ENCODE peak calls at places on chromosomes 5 and 9, in seven cellular contexts. R, A, G, L, I, J and X are unnamed samples.

GRCh38 chr9:37950561-37950960 is 46.6 kb upstream of the SLC25A51 start:
- DNase-seq in J (no peak), G (no peak), L (no peak), A (no peak), R (no peak), I (no peak), X (no peak)

GRCh38 chr9:109129470-109130197 is 9.9 kb upstream of the TMEM245 start:
- DNase-seq in I (no peak), J (no peak), L (no peak), R (no peak), G (no peak), A (no peak), X (no peak)

GRCh38 chr9:108002296-108003056 is 512.9 kb upstream of the KLF4 start:
- DNase-seq in A (peak; percentile 66), I (no peak), L (peak; percentile 36), G (peak; percentile 22), J (peak; percentile 10), R (no peak), X (peak; percentile 21)

GRCh38 chr9:123049589-123050222 is 16.2 kb downstream of the GPR21 start:
- DNase-seq in I (peak; percentile 57), J (peak; percentile 60), L (no peak), G (peak; percentile 56), R (no peak), A (peak; percentile 24), X (peak; percentile 38)

GRCh38 chr5:2272755-2273154 is 390.0 kb upstream of the IRX4 start:
- DNase-seq in J (no peak), R (peak; percentile 26), A (no peak), G (no peak), I (no peak), L (no peak), X (no peak)

GRCh38 chr9:134641989-134642384 is 384 bp downstream of the COL5A1 start:
- DNase-seq in L (no peak), A (no peak), I (no peak), J (no peak), G (no peak), R (no peak), X (no peak)

GRCh38 chr5:6419340-6419852 is 29.3 kb upstream of the UBE2QL1 start:
- DNase-seq in R (no peak), I (no peak), G (no peak), A (no peak), L (no peak), J (no peak), X (no peak)

GRCh38 chr9:3332802-3333201 is 193.0 kb downstream of the RFX3 start:
- DNase-seq in I (no peak), A (no peak), G (no peak), R (no peak), J (no peak), L (no peak), X (no peak)

GRCh38 chr9:134642385-134643181 is 980 bp downstream of the COL5A1 start:
- DNase-seq in I (peak; percentile 23), G (peak; percentile 90), A (peak; percentile 91), R (peak; percentile 89), J (peak; percentile 41), L (peak; percentile 81), X (peak; percentile 58)

GRCh38 chr5:31809037-31809910 is 170.3 kb downstream of the PDZD2 start:
- DNase-seq in L (peak; percentile 83), I (peak; percentile 64), G (peak; percentile 57), A (peak; percentile 70), R (no peak), J (peak; percentile 79), X (peak; percentile 26)

GRCh38 chr5:73963021-73963420 is 337.0 kb downstream of the ARHGEF28 start:
- DNase-seq in I (no peak), R (no peak), A (no peak), L (no peak), G (no peak), J (no peak), X (no peak)

GRCh38 chr9:75891277-75892167 is 1.0 kb downstream of the PCSK5 start:
- DNase-seq in L (peak; percentile 51), R (no peak), J (peak; percentile 48), A (peak; percentile 8), I (no peak), G (peak; percentile 30), X (peak; percentile 55)

GRCh38 chr5:146732966-146733365 is 145.6 kb downstream of the PPP2R2B start:
- DNase-seq in R (no peak), G (no peak), L (no peak), I (no peak), J (no peak), A (peak; percentile 9), X (no peak)

GRCh38 chr9:90942555-90942954 is 140.9 kb downstream of the SYK start:
- DNase-seq in L (no peak), J (no peak), G (no peak), A (peak; percentile 48), I (peak; percentile 77), R (no peak), X (peak; percentile 74)

GRCh38 chr5:62717211-62717927 is 138.8 kb downstream of the LRRC70 start:
- DNase-seq in I (no peak), G (no peak), J (no peak), L (no peak), A (no peak), R (no peak), X (no peak)

GRCh38 chr9:98830554-98830953 is 23.1 kb downstream of the GALNT12 start:
- DNase-seq in A (no peak), I (no peak), R (no peak), G (no peak), J (no peak), L (no peak), X (no peak)

GRCh38 chr5:55551904-55552303 is 17.1 kb upstream of the PLPP1 start:
- DNase-seq in R (no peak), A (no peak), J (no peak), G (no peak), I (no peak), L (no peak), X (no peak)

GRCh38 chr5:74974451-74975089 is 77.8 kb downstream of the GCNT4 start:
- DNase-seq in J (no peak), I (no peak), R (no peak), G (no peak), L (no peak), A (no peak), X (no peak)

GRCh38 chr5:141359790-141360426 is at the start of gene PCDHGB2:
- DNase-seq in L (no peak), J (no peak), R (no peak), I (no peak), G (no peak), A (peak; percentile 64), X (no peak)

GRCh38 chr9:125758986-125759811 is 12.0 kb downstream of the PBX3 start:
- DNase-seq in L (peak; percentile 31), R (no peak), G (no peak), A (no peak), J (peak; percentile 25), I (no peak), X (peak; percentile 12)

GRCh38 chr9:134139081-134139480 is 3.2 kb downstream of the WDR5 start:
- DNase-seq in R (no peak), I (no peak), A (peak; percentile 44), L (no peak), J (no peak), G (no peak), X (no peak)

GRCh38 chr9:124110307-124110915 is 98.8 kb downstream of the LHX2 start:
- DNase-seq in I (peak; percentile 43), L (peak; percentile 69), R (no peak), G (peak; percentile 24), A (peak; percentile 59), J (peak; percentile 67), X (peak; percentile 53)

GRCh38 chr5:96808541-96808828 is 740 bp upstream of the ERAP1 start:
- DNase-seq in R (no peak), G (no peak), L (no peak), A (no peak), I (no peak), J (no peak), X (no peak)
- TF ChIP-seq POLR2A in R (no peak), G (no peak), L (peak; percentile 4), A (peak; percentile 50), I (no peak), J (no peak), X (no peak)

GRCh38 chr5:14872070-14872989 is 752 bp upstream of the ANKH start:
- DNase-seq in L (peak; percentile 87), A (peak; percentile 8), R (peak; percentile 87), I (peak; percentile 83), J (peak; percentile 62), G (peak; percentile 50), X (peak; percentile 85)
- TF ChIP-seq POLR2A in L (peak; percentile 61), A (peak; percentile 42), R (no peak), I (peak; percentile 60), J (no peak), G (no peak), X (peak; percentile 77)

GRCh38 chr5:150409638-150410523 is 2.8 kb downstream of the CD74 start:
- DNase-seq in J (peak; percentile 87), G (peak; percentile 85), L (peak; percentile 85), I (peak; percentile 78), A (peak; percentile 88), R (no peak), X (peak; percentile 84)

GRCh38 chr5:150412319-150413175 is at the start of gene CD74:
- DNase-seq in J (peak; percentile 85), G (peak; percentile 88), A (peak; percentile 20), R (peak; percentile 87), L (peak; percentile 89), I (peak; percentile 86), X (peak; percentile 92)

GRCh38 chr5:150410524-150411244 is 2.0 kb downstream of the CD74 start:
- DNase-seq in G (peak; percentile 86), A (peak; percentile 74), L (peak; percentile 75), J (peak; percentile 82), R (no peak), I (peak; percentile 66), X (peak; percentile 81)

GRCh38 chr5:150411245-150411979 is 1.3 kb downstream of the CD74 start:
- DNase-seq in I (no peak), G (peak; percentile 59), R (no peak), L (peak; percentile 69), J (peak; percentile 63), A (peak; percentile 16), X (peak; percentile 74)

GRCh38 chr5:150413176-150413901 is 629 bp upstream of the CD74 start:
- DNase-seq in G (no peak), R (no peak), L (no peak), J (no peak), I (no peak), A (no peak), X (no peak)
- TF ChIP-seq POLR2A in G (no peak), R (no peak), L (no peak), J (no peak), I (no peak), A (no peak), X (no peak)

DNA sequence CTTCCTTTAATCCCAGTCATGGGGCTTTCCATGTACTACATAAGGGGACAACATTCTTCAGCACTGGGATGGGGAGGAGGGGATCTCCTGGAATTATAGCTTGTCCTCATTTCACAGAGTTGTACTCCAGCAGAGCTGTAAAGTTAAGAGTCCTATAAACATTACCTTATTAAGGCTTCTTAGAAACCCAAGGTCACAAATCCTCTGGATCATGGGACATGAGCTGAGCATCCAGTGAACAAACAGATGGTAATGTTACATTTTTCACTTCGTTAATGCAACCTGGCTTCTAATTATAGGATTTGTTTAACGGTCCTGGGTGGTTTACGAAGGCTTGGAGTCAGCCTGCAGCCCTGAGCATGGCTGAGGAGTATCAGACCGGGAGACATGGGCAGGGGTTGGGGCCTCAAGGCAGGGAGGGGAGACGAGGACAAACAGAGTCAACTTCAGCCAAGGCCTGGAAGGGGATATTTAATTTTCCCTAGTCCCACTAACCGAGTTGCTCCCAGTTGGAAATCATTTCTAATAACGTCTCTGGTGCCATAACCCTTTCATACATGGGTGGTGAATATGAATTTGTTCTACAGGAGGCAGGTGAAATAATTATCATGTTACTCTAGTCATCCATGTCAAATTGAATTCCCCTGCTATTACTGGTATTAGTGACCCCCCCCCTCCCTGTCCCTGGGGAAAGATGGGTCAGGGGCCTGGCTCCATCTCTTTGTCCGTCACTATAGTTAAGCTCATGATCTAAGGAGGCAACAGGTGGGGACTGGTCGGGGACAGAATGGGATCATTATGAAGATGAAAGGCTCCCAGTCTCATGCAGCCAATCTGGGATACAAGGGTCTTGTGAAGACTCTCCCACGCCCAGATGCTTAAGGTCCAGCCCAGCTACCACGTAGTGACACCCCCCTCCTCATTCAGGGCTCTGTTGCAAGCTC is 10.7 kb upstream of the IL17B start:
- DNase-seq in L (no peak), G (no peak), J (no peak), I (no peak), R (no peak), A (no peak), X (no peak)
- TF ChIP-seq POLR2A in L (no peak), G (no peak), J (no peak), I (no peak), R (no peak), A (no peak), X (peak; percentile 19)